ENCODE peak calls at places on chromosome 7, in ten cellular contexts. One of them, this sample, is unnamed.

GRCh38 chr7:107857541-107857912 is 33.5 kb upstream of the DLD start:
- DNase-seq in epithelial cell of esophagus: no peak
- DNase-seq in colonic mucosa: no peak
- DNase-seq in bronchial epithelial cell: peak; percentile 8
- DNase-seq in right lobe of liver: no peak
- DNase-seq in fibroblast of the aortic adventitia: peak; percentile 49
- DNase-seq in Panc1: no peak
- DNase-seq in mammary epithelial cell: peak; percentile 27
- DNase-seq in neural crest cell: no peak
- DNase-seq in HCT116: no peak
- DNase-seq in this sample: no peak

GRCh38 chr7:83594076-83594475 is 54.9 kb downstream of the SEMA3E start:
- DNase-seq in right lobe of liver: no peak
- DNase-seq in neural crest cell: no peak
- DNase-seq in HCT116: no peak
- DNase-seq in Panc1: no peak
- DNase-seq in bronchial epithelial cell: no peak
- DNase-seq in mammary epithelial cell: no peak
- DNase-seq in colonic mucosa: no peak
- DNase-seq in fibroblast of the aortic adventitia: no peak
- DNase-seq in epithelial cell of esophagus: no peak
- DNase-seq in this sample: no peak

GRCh38 chr7:44046321-44047061 is 2.0 kb downstream of the DBNL start:
- DNase-seq in right lobe of liver: peak; percentile 51
- DNase-seq in Panc1: no peak
- DNase-seq in colonic mucosa: no peak
- DNase-seq in fibroblast of the aortic adventitia: no peak
- DNase-seq in neural crest cell: no peak
- DNase-seq in mammary epithelial cell: no peak
- DNase-seq in HCT116: no peak
- DNase-seq in bronchial epithelial cell: no peak
- DNase-seq in epithelial cell of esophagus: no peak
- DNase-seq in this sample: no peak

GRCh38 chr7:123372368-123372767 is 162.0 kb downstream of the IQUB start:
- DNase-seq in Panc1: no peak
- DNase-seq in mammary epithelial cell: no peak
- DNase-seq in bronchial epithelial cell: no peak
- DNase-seq in colonic mucosa: no peak
- DNase-seq in fibroblast of the aortic adventitia: no peak
- DNase-seq in right lobe of liver: no peak
- DNase-seq in HCT116: no peak
- DNase-seq in epithelial cell of esophagus: no peak
- DNase-seq in neural crest cell: no peak
- DNase-seq in this sample: no peak

GRCh38 chr7:115276791-115277190 is 354.9 kb downstream of the MDFIC start:
- DNase-seq in Panc1: no peak
- DNase-seq in neural crest cell: no peak
- DNase-seq in epithelial cell of esophagus: no peak
- DNase-seq in fibroblast of the aortic adventitia: no peak
- DNase-seq in right lobe of liver: no peak
- DNase-seq in bronchial epithelial cell: no peak
- DNase-seq in HCT116: no peak
- DNase-seq in colonic mucosa: no peak
- DNase-seq in mammary epithelial cell: no peak
- DNase-seq in this sample: no peak

GRCh38 chr7:41855798-41856197 is 152.9 kb upstream of the INHBA start:
- DNase-seq in right lobe of liver: no peak
- DNase-seq in neural crest cell: no peak
- DNase-seq in mammary epithelial cell: peak; percentile 47
- DNase-seq in fibroblast of the aortic adventitia: peak; percentile 15
- DNase-seq in Panc1: no peak
- DNase-seq in bronchial epithelial cell: peak; percentile 48
- DNase-seq in epithelial cell of esophagus: peak; percentile 42
- DNase-seq in HCT116: no peak
- DNase-seq in colonic mucosa: no peak
- DNase-seq in this sample: no peak

GRCh38 chr7:139181404-139181803 is 49.6 kb upstream of the UBN2 start:
- DNase-seq in neural crest cell: no peak
- DNase-seq in bronchial epithelial cell: peak; percentile 63
- DNase-seq in fibroblast of the aortic adventitia: no peak
- DNase-seq in epithelial cell of esophagus: peak; percentile 42
- DNase-seq in Panc1: no peak
- DNase-seq in colonic mucosa: no peak
- DNase-seq in HCT116: no peak
- DNase-seq in mammary epithelial cell: no peak
- DNase-seq in right lobe of liver: no peak
- DNase-seq in this sample: no peak

GRCh38 chr7:105713488-105714465 is 132.5 kb upstream of the EFCAB10 start:
- DNase-seq in bronchial epithelial cell: peak; percentile 44
- DNase-seq in HCT116: no peak
- DNase-seq in Panc1: no peak
- DNase-seq in mammary epithelial cell: peak; percentile 29
- DNase-seq in fibroblast of the aortic adventitia: peak; percentile 28
- DNase-seq in right lobe of liver: no peak
- DNase-seq in epithelial cell of esophagus: peak; percentile 37
- DNase-seq in neural crest cell: no peak
- DNase-seq in colonic mucosa: no peak
- DNase-seq in this sample: no peak

GRCh38 chr7:25495342-25495855 is 267.1 kb upstream of the NPVF start:
- DNase-seq in fibroblast of the aortic adventitia: no peak
- DNase-seq in HCT116: no peak
- DNase-seq in mammary epithelial cell: no peak
- DNase-seq in colonic mucosa: no peak
- DNase-seq in right lobe of liver: no peak
- DNase-seq in neural crest cell: no peak
- DNase-seq in Panc1: no peak
- DNase-seq in bronchial epithelial cell: no peak
- DNase-seq in epithelial cell of esophagus: no peak
- DNase-seq in this sample: no peak

DNA sequence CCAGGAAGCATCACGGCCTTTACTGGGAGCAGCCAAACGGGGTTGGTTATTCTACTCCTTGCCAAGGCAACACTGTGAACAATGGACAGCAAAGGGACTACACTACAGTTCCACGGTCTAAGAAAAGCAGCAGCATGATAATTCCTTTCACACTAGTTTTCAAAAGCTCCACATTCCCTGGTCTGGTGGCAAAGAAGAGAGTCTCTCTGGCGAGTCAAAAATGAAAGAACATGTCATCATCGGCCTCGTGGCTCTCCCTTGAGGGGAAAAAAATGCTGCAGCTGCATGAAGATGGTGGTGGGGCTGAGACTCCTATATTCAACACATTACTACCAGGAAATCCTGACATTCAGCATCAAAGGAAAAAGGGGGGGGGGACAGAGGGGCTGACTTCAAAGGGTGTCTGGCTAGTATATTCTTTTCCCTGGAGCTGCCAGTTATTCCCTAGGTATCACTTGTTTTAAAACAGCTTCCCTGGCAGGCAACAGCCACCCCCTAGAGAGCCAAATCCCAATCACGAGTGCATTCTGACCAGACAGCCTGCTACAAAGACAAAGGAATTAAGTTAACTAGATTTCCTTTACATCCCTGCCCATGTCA is 49.1 kb downstream of the SLC37A3 start:
- DNase-seq in HCT116: no peak
- DNase-seq in Panc1: no peak
- DNase-seq in mammary epithelial cell: no peak
- DNase-seq in neural crest cell: no peak
- DNase-seq in colonic mucosa: no peak
- DNase-seq in right lobe of liver: no peak
- DNase-seq in fibroblast of the aortic adventitia: peak; percentile 69
- DNase-seq in epithelial cell of esophagus: no peak
- DNase-seq in bronchial epithelial cell: no peak
- DNase-seq in this sample: no peak
- TF ChIP-seq CTCF in HCT116: no peak
- TF ChIP-seq CTCF in Panc1: no peak
- TF ChIP-seq CTCF in mammary epithelial cell: no peak
- TF ChIP-seq CTCF in neural crest cell: no peak
- TF ChIP-seq CTCF in colonic mucosa: no peak
- TF ChIP-seq CTCF in right lobe of liver: no peak
- TF ChIP-seq CTCF in fibroblast of the aortic adventitia: no peak
- TF ChIP-seq CTCF in epithelial cell of esophagus: no peak
- TF ChIP-seq CTCF in bronchial epithelial cell: no peak
- TF ChIP-seq CTCF in this sample: no peak

DNA sequence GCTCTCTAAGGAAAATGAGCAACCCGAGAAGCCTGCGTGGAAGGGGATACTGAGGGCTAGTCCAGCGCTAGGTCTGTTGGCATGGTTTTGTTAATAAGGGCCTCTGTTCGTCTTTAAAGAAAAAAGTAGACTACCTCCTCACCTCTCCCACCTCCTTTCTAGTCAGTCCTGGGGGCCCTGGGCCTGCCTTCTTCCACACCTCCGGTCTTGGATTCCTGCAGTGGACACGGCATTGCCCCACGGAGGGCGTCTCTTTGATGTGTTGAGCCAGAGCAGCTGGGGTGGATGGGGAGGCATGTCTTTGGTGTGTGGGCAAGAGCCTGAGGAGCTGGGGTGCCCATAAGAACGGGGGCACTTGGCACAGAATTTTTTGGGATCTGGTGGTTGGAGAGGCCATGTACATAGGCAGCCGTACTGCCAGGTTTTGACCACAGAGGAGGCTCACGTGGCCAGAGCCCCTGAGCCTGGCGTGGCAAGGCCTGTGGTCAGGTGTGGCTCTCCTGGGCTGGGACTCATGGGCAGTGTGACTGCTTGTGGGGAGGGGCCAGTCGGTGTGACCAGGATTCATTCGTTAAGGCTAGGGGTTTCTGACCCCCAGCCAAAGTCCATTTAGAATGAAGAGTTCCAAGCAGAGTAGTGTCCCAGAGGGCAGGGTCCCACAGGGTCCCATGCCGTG is 38.1 kb downstream of the AGAP3 start:
- DNase-seq in colonic mucosa: no peak
- DNase-seq in neural crest cell: no peak
- DNase-seq in bronchial epithelial cell: no peak
- DNase-seq in mammary epithelial cell: no peak
- DNase-seq in fibroblast of the aortic adventitia: no peak
- DNase-seq in HCT116: no peak
- DNase-seq in Panc1: no peak
- DNase-seq in right lobe of liver: no peak
- DNase-seq in epithelial cell of esophagus: no peak
- DNase-seq in this sample: no peak
- TF ChIP-seq CTCF in colonic mucosa: no peak
- TF ChIP-seq CTCF in neural crest cell: no peak
- TF ChIP-seq CTCF in bronchial epithelial cell: no peak
- TF ChIP-seq CTCF in mammary epithelial cell: no peak
- TF ChIP-seq CTCF in fibroblast of the aortic adventitia: no peak
- TF ChIP-seq CTCF in HCT116: no peak
- TF ChIP-seq CTCF in Panc1: no peak
- TF ChIP-seq CTCF in right lobe of liver: no peak
- TF ChIP-seq CTCF in epithelial cell of esophagus: no peak
- TF ChIP-seq CTCF in this sample: no peak

GRCh38 chr7:26686448-26686981 is 177.9 kb downstream of the SKAP2 start:
- DNase-seq in right lobe of liver: no peak
- DNase-seq in HCT116: peak; percentile 21
- DNase-seq in fibroblast of the aortic adventitia: peak; percentile 62
- DNase-seq in Panc1: peak; percentile 38
- DNase-seq in colonic mucosa: no peak
- DNase-seq in bronchial epithelial cell: peak; percentile 28
- DNase-seq in epithelial cell of esophagus: peak; percentile 37
- DNase-seq in mammary epithelial cell: peak; percentile 31
- DNase-seq in neural crest cell: no peak
- DNase-seq in this sample: peak; percentile 11
- TF ChIP-seq CTCF in right lobe of liver: peak; percentile 62
- TF ChIP-seq CTCF in HCT116: peak; percentile 72
- TF ChIP-seq CTCF in fibroblast of the aortic adventitia: peak; percentile 58
- TF ChIP-seq CTCF in Panc1: peak; percentile 86
- TF ChIP-seq CTCF in colonic mucosa: peak; percentile 69
- TF ChIP-seq CTCF in bronchial epithelial cell: peak; percentile 47
- TF ChIP-seq CTCF in epithelial cell of esophagus: peak; percentile 62
- TF ChIP-seq CTCF in mammary epithelial cell: peak; percentile 53
- TF ChIP-seq CTCF in neural crest cell: peak; percentile 92
- TF ChIP-seq CTCF in this sample: peak; percentile 74

GRCh38 chr7:50781371-50781770 is 1.3 kb downstream of the GRB10 start:
- DNase-seq in epithelial cell of esophagus: no peak
- DNase-seq in right lobe of liver: no peak
- DNase-seq in HCT116: no peak
- DNase-seq in Panc1: no peak
- DNase-seq in fibroblast of the aortic adventitia: no peak
- DNase-seq in mammary epithelial cell: no peak
- DNase-seq in bronchial epithelial cell: no peak
- DNase-seq in neural crest cell: no peak
- DNase-seq in colonic mucosa: no peak
- DNase-seq in this sample: no peak

GRCh38 chr7:50783801-50784507 is 1.3 kb upstream of the GRB10 start:
- DNase-seq in mammary epithelial cell: no peak
- DNase-seq in Panc1: no peak
- DNase-seq in colonic mucosa: no peak
- DNase-seq in HCT116: no peak
- DNase-seq in right lobe of liver: no peak
- DNase-seq in bronchial epithelial cell: no peak
- DNase-seq in neural crest cell: no peak
- DNase-seq in epithelial cell of esophagus: no peak
- DNase-seq in fibroblast of the aortic adventitia: no peak
- DNase-seq in this sample: no peak

GRCh38 chr7:50781894-50782293 is 802 bp downstream of the GRB10 start:
- DNase-seq in neural crest cell: no peak
- DNase-seq in fibroblast of the aortic adventitia: no peak
- DNase-seq in mammary epithelial cell: no peak
- DNase-seq in epithelial cell of esophagus: no peak
- DNase-seq in right lobe of liver: no peak
- DNase-seq in bronchial epithelial cell: no peak
- DNase-seq in HCT116: no peak
- DNase-seq in colonic mucosa: no peak
- DNase-seq in Panc1: no peak
- DNase-seq in this sample: no peak

GRCh38 chr7:50783304-50783703 is 608 bp upstream of the GRB10 start:
- DNase-seq in mammary epithelial cell: no peak
- DNase-seq in bronchial epithelial cell: no peak
- DNase-seq in right lobe of liver: no peak
- DNase-seq in colonic mucosa: no peak
- DNase-seq in fibroblast of the aortic adventitia: no peak
- DNase-seq in neural crest cell: no peak
- DNase-seq in Panc1: no peak
- DNase-seq in HCT116: no peak
- DNase-seq in epithelial cell of esophagus: no peak
- DNase-seq in this sample: no peak

DNA sequence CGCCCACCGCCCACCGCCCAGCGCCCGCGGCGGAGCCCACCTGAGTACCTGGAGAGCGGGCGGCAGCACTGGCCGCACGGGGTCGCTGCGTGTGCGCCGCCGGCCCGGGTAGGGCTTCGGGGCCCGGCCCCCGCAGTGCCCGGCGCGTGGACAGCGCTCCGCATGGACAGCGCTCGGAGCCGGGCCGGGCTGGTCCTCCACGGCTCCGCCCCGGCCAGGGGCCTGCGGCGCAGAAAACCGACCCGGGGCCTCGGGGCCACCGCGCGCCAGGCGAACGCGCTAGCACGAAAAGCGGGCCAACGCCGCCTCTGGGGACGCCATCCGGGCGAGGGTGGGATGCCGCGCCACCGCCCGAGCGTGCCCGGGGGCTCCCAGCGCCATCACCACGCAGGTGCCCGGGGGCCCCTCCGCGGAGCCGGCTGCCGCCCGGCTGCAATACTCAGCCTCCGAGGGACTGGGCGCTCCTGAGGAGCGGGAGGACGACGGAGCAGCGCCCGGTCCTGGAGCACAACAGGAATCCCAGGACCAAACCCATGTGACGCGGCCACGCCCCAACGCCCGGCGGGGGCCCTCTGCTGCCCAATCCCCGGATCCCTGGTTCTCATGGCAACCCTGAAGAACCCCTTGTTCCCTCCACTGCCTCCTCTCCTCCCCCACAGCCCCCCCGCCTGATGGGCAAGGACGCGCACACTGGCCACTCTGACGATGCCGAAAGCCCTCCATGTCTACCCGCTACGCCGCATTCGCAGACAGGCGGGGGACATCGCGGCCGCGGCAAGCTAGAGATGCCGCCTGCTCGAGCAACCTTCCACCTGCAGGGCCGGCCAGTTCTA is at the start of gene GRB10:
- DNase-seq in neural crest cell: peak; percentile 59
- DNase-seq in right lobe of liver: no peak
- DNase-seq in bronchial epithelial cell: no peak
- DNase-seq in colonic mucosa: no peak
- DNase-seq in epithelial cell of esophagus: no peak
- DNase-seq in HCT116: no peak
- DNase-seq in Panc1: no peak
- DNase-seq in fibroblast of the aortic adventitia: no peak
- DNase-seq in mammary epithelial cell: no peak
- DNase-seq in this sample: peak; percentile 70
- TF ChIP-seq CTCF in neural crest cell: peak; percentile 44
- TF ChIP-seq CTCF in right lobe of liver: peak; percentile 32
- TF ChIP-seq CTCF in bronchial epithelial cell: peak; percentile 18
- TF ChIP-seq CTCF in colonic mucosa: no peak
- TF ChIP-seq CTCF in epithelial cell of esophagus: peak; percentile 1
- TF ChIP-seq CTCF in HCT116: no peak
- TF ChIP-seq CTCF in Panc1: peak; percentile 85
- TF ChIP-seq CTCF in fibroblast of the aortic adventitia: peak; percentile 13
- TF ChIP-seq CTCF in mammary epithelial cell: no peak
- TF ChIP-seq CTCF in this sample: peak; percentile 50

This sample was measured in Calu3.